ENCODE peak calls at places on chromosomes 5 and 9, in seven cellular contexts. H, B, L, N, X, Y and R are unnamed samples.

GRCh38 chr9:131656356-131657030 is 83.4 kb downstream of the RAPGEF1 start:
- DNase-seq in H (peak), Y (no peak), B (peak), N (no peak), L (no peak), X (no peak), R (no peak)

GRCh38 chr5:160311491-160312138 is 749 bp downstream of the CCNJL start:
- DNase-seq in N (no peak), H (no peak), X (no peak), B (no peak), L (peak), Y (no peak), R (peak)

GRCh38 chr5:77210091-77211012 is at the start of gene PDE8B:
- DNase-seq in N (no peak), B (peak), L (peak), X (no peak), H (no peak), Y (peak), R (peak)

GRCh38 chr5:149130121-149130931 is 11.0 kb upstream of the ABLIM3 start:
- DNase-seq in H (no peak), Y (no peak), B (no peak), L (no peak), X (no peak), N (no peak), R (peak)

GRCh38 chr5:143177263-143177994 is 226.1 kb downstream of the NR3C1 start:
- DNase-seq in Y (no peak), B (no peak), N (peak), L (no peak), X (peak), H (no peak), R (no peak)

GRCh38 chr9:136679431-136679941 is 7.8 kb downstream of the AGPAT2 start:
- DNase-seq in B (no peak), L (peak), X (no peak), H (peak), N (no peak), Y (no peak), R (no peak)

GRCh38 chr5:32935292-32935691 is 224.2 kb downstream of the NPR3 start:
- DNase-seq in X (no peak), Y (no peak), N (no peak), H (no peak), L (no peak), B (no peak), R (no peak)

GRCh38 chr5:11563822-11564221 is 340.4 kb downstream of the CTNND2 start:
- DNase-seq in Y (no peak), N (no peak), L (no peak), X (no peak), B (no peak), H (no peak), R (no peak)

GRCh38 chr9:131666779-131667178 is 73.1 kb downstream of the RAPGEF1 start:
- DNase-seq in B (no peak), N (no peak), L (no peak), H (no peak), Y (no peak), X (no peak), R (no peak)

GRCh38 chr9:137438591-137439157 is 2.5 kb downstream of the ENTPD8 start:
- DNase-seq in X (no peak), N (no peak), L (no peak), H (no peak), Y (no peak), B (no peak), R (no peak)

GRCh38 chr9:129141066-129142041 is 30.1 kb downstream of the PTPA start:
- DNase-seq in L (peak), Y (no peak), X (peak), N (no peak), H (peak), B (no peak), R (no peak)

GRCh38 chr5:141338538-141339306 is at the start of gene PCDHGA2:
- DNase-seq in X (peak), H (no peak), B (no peak), Y (no peak), L (peak), N (no peak), R (peak)

GRCh38 chr5:148794729-148795590 is 31.5 kb upstream of the ADRB2 start:
- DNase-seq in X (peak), Y (no peak), B (no peak), N (no peak), H (peak), L (no peak), R (no peak)

GRCh38 chr5:139835656-139836055 is 40.0 kb downstream of the PSD2 start:
- DNase-seq in H (no peak), N (no peak), B (no peak), Y (no peak), X (no peak), L (peak), R (peak)

GRCh38 chr5:140054086-140054689 is 11.1 kb upstream of the NRG2 start:
- DNase-seq in N (no peak), H (no peak), L (no peak), B (no peak), X (no peak), Y (no peak), R (no peak)

GRCh38 chr5:13503017-13503416 is 441.5 kb downstream of the DNAH5 start:
- DNase-seq in Y (no peak), B (no peak), L (no peak), N (no peak), H (no peak), X (no peak), R (no peak)

GRCh38 chr9:80839821-80840670 is 849.3 kb downstream of the TLE1 start:
- DNase-seq in L (no peak), H (no peak), B (no peak), N (peak), Y (no peak), X (no peak), R (no peak)

GRCh38 chr5:79961731-79962579 is 29.1 kb downstream of the MTX3 start:
- DNase-seq in Y (no peak), H (peak), N (no peak), L (no peak), B (no peak), X (peak), R (no peak)

GRCh38 chr9:105405514-105406131 is 42.2 kb upstream of the FSD1L start:
- DNase-seq in L (no peak), N (no peak), B (peak), H (peak), Y (no peak), X (no peak), R (no peak)

GRCh38 chr5:109911731-109912130 is 222.0 kb downstream of the MAN2A1 start:
- DNase-seq in L (no peak), Y (no peak), N (no peak), H (no peak), X (peak), B (no peak), R (no peak)

GRCh38 chr5:146395233-146395632 is 51.9 kb upstream of the TCERG1 start:
- DNase-seq in N (no peak), B (no peak), H (no peak), Y (no peak), L (no peak), X (no peak), R (peak)

GRCh38 chr5:141512390-141513020 is 23.6 kb downstream of the PCDHGC5 start:
- DNase-seq in Y (peak), X (peak), H (peak), N (peak), B (peak), L (peak), R (peak)

GRCh38 chr5:76733049-76733417 is 17.1 kb downstream of the F2R start:
- DNase-seq in X (no peak), N (no peak), H (no peak), Y (no peak), L (no peak), B (no peak), R (no peak)

GRCh38 chr9:127212453-127212852 is 52.1 kb upstream of the GARNL3 start:
- DNase-seq in X (no peak), B (no peak), N (no peak), H (no peak), Y (no peak), L (no peak), R (no peak)

GRCh38 chr9:93585259-93585658 is 8.9 kb downstream of the PHF2 start:
- DNase-seq in X (no peak), H (no peak), N (no peak), Y (no peak), B (no peak), L (peak), R (no peak)